ENCODE peak calls at places on chromosomes 12 and 14, in eight cellular contexts. X is suprapubic skin, C is SK-N-SH, Y is GM23338, V is endothelial cell of umbilical vein, Z is stomach, N is K562, O is HCT116. S is an unnamed sample.

GRCh38 chr12:72234871-72235270 is 37.3 kb upstream of the TRHDE start:
- DNase-seq in X (no peak), C (no peak), Y (no peak), V (no peak), Z (no peak), N (no peak), O (no peak), S (no peak)

GRCh38 chr12:80627773-80628172 is 79.7 kb upstream of the MYF6 start:
- DNase-seq in X (no peak), C (no peak), Y (no peak), V (peak; percentile 41), Z (no peak), N (no peak), O (no peak), S (no peak)

GRCh38 chr14:101227611-101228594 is 324.4 kb upstream of the RTL1 start:
- DNase-seq in X (peak; percentile 55), C (no peak), Y (no peak), V (no peak), Z (no peak), N (no peak), O (no peak), S (no peak)

GRCh38 chr12:96192926-96193573 is 1.1 kb upstream of the ELK3 start:
- DNase-seq in X (no peak), C (no peak), Y (no peak), V (no peak), Z (no peak), N (peak; percentile 8), O (no peak), S (no peak)

GRCh38 chr12:113747048-113747447 is 219.1 kb downstream of the RBM19 start:
- DNase-seq in X (no peak), C (no peak), Y (no peak), V (no peak), Z (no peak), N (peak; percentile 86), O (no peak), S (no peak)

GRCh38 chr14:23109769-23110168 is 5.0 kb upstream of the CIROP start:
- DNase-seq in X (no peak), C (no peak), Y (no peak), V (no peak), Z (no peak), N (no peak), O (no peak), S (no peak)

GRCh38 chr12:31323466-31324115 is 2.4 kb downstream of the SINHCAF start:
- DNase-seq in X (peak; percentile 80), C (no peak), Y (peak; percentile 56), V (peak; percentile 36), Z (peak; percentile 51), N (peak; percentile 64), O (no peak), S (peak; percentile 57)

GRCh38 chr12:131471946-131472732 is 238.8 kb upstream of the SFSWAP start:
- DNase-seq in X (no peak), C (no peak), Y (no peak), V (no peak), Z (peak; percentile 17), N (no peak), O (no peak), S (no peak)

GRCh38 chr12:27344760-27345159 is 12.1 kb downstream of the BMAL2 start:
- DNase-seq in X (no peak), C (no peak), Y (no peak), V (no peak), Z (no peak), N (no peak), O (no peak), S (no peak)

GRCh38 chr12:19138551-19139344 is 9.2 kb downstream of the PLEKHA5 start:
- DNase-seq in X (no peak), C (no peak), Y (no peak), V (no peak), Z (no peak), N (peak; percentile 18), O (no peak), S (no peak)

GRCh38 chr12:67034110-67034879 is 234.9 kb upstream of the CAND1 start:
- DNase-seq in X (no peak), C (no peak), Y (no peak), V (no peak), Z (peak; percentile 52), N (no peak), O (no peak), S (no peak)

GRCh38 chr14:102604183-102604582 is 11.7 kb downstream of the RCOR1 start:
- DNase-seq in X (no peak), C (no peak), Y (no peak), V (no peak), Z (no peak), N (no peak), O (no peak), S (no peak)

GRCh38 chr14:102603293-102603907 is 11.0 kb downstream of the RCOR1 start:
- DNase-seq in X (no peak), C (no peak), Y (no peak), V (no peak), Z (no peak), N (no peak), O (no peak), S (no peak)

GRCh38 chr14:102602421-102603292 is 10.2 kb downstream of the RCOR1 start:
- DNase-seq in X (no peak), C (no peak), Y (no peak), V (no peak), Z (no peak), N (no peak), O (no peak), S (no peak)

GRCh38 chr14:102606296-102606695 is 13.8 kb downstream of the RCOR1 start:
- DNase-seq in X (no peak), C (no peak), Y (no peak), V (no peak), Z (no peak), N (no peak), O (no peak), S (no peak)

DNA sequence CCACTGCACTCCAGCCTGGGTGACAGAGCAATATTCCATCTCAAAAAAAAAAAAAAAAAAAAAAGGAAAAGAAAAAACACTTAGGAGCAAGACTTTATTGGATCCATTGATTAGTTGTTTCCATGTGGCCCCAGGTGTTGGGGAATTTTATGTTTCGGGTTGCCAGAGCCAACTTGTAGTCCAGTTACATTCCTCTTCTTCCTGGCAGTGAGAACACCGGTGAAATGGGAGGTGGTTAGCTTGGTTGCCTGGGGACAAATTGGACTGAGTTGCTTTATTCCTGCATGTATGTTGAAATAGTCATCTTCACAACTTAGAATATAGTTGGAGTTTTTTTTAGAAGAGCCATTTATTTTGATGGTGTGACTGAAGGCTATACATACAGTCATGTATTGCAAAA is 12.6 kb downstream of the RCOR1 start:
- DNase-seq in X (peak; percentile 52), C (no peak), Y (no peak), V (no peak), Z (no peak), N (no peak), O (no peak), S (no peak)
- TF ChIP-seq POLR2AphosphoS5 in X (no peak), C (no peak), Y (no peak), V (no peak), Z (no peak), N (no peak), O (no peak), S (no peak)

DNA sequence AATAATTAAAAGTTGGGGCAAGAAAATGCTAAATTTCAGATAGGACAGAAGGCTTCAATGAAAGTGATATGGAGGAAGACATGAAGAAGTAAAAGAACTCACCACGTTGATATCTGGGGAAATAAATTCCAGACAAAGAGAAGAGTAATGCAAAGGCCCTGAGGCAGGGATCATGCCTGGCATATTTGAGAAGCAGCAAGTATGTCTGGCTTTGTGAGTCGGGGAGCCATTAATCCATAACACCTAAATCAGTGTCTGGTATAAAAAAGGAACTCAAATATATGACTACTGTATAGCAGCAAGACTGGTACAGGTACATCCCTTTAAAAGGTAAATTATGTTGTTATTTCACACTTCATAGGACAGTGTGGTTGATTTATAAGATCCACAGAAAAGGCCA is 16.4 kb downstream of the BAZ1A start:
- DNase-seq in X (no peak), C (no peak), Y (no peak), V (no peak), Z (no peak), N (no peak), O (no peak), S (no peak)
- H3K4me1 ChIP-seq in X (no peaks in the 10 kb centered on the region), C (no peaks in the 10 kb centered on the region), Y (no peaks in the 10 kb centered on the region), V (no peaks in the 10 kb centered on the region), Z (no peaks in the 10 kb centered on the region), N (no peaks in the 10 kb centered on the region), O (no peaks in the 10 kb centered on the region), S (no peaks in the 10 kb centered on the region)

GRCh38 chr12:102483466-102483865 is 3.1 kb upstream of the IGF1 start:
- DNase-seq in X (no peak), C (no peak), Y (no peak), V (no peak), Z (no peak), N (peak; percentile 55), O (no peak), S (no peak)

GRCh38 chr12:102486153-102486552 is 5.8 kb upstream of the IGF1 start:
- DNase-seq in X (no peak), C (no peak), Y (no peak), V (no peak), Z (no peak), N (no peak), O (no peak), S (no peak)

GRCh38 chr12:102481705-102482104 is 1.3 kb upstream of the IGF1 start:
- DNase-seq in X (no peak), C (no peak), Y (no peak), V (no peak), Z (no peak), N (no peak), O (no peak), S (no peak)

GRCh38 chr12:102484017-102484731 is 3.8 kb upstream of the IGF1 start:
- DNase-seq in X (peak; percentile 76), C (peak; percentile 45), Y (peak; percentile 70), V (peak; percentile 65), Z (peak; percentile 52), N (peak; percentile 73), O (peak; percentile 34), S (peak; percentile 54)

GRCh38 chr12:102484732-102485069 is 4.3 kb upstream of the IGF1 start:
- DNase-seq in X (no peak), C (no peak), Y (no peak), V (no peak), Z (no peak), N (no peak), O (no peak), S (no peak)
- H3K4me3 ChIP-seq in X (no peak overlapping the region), C (peak overlapping the region; percentile 38), Y (no peak overlapping the region), V (no peak overlapping the region), Z (peak overlapping the region; percentile 27), N (no peak overlapping the region), O (no peak overlapping the region), S (no peak overlapping the region)

DNA sequence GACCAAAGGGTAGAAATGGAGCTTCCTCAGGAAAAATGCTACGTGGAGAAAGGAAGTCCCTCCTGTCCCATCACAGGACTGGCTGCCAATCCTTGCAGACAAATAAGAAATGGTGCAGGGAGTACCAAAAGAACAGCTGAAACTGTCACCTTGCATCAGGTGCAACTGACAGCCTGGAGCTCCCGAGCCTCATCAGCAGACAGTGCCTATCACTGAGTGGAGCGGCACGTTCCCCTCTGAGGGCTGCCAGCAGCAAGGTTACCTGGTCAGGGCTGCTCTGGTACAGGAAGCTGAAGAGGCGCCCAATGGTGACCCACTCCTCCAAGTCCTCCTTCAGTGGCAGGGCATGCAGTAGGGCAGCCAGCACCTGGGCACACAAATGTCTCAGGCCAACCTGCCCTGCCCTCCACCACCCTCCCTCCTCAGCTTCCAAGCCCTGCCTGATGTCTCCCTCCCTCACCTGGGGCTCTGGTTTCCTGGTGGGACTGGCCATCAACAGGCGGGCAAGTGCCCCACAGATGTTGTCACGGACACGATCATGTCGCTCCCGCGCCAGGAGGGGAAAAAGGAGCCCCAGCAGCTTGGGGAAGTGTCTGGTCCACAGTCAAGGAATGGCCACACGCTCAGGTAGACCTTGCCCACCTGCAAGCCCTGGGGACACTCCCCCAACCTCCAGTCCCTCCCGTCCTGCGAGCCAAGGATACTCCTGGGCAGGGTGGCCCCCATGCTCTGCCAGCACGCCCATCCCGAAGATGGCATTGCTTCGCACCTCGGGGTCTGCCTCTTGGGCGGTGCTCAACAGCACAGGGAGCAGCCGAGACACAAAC is 7.2 kb downstream of the IPO4 start:
- DNase-seq in X (no peak), C (no peak), Y (no peak), V (no peak), Z (no peak), N (no peak), O (no peak), S (no peak)
- TF ChIP-seq POLR2AphosphoS5 in X (no peak), C (no peak), Y (no peak), V (no peak), Z (no peak), N (no peak), O (no peak), S (no peak)

S was measured in transverse colon.